ENCODE peak calls at places on chromosomes 4 and X, in eight cellular contexts. M, N, P, U, W, L, T and Y are unnamed samples.

GRCh38 chr4:1297456-1298325 is 8.0 kb downstream of the MAEA start:
- DNase-seq in M (no peak), N (no peak), P (peak; percentile 38), U (no peak), W (peak; percentile 78), L (no peak), T (no peak), Y (no peak)

GRCh38 chrX:1582686-1583437 is 8.5 kb upstream of the AKAP17A start:
- DNase-seq in M (no peak), N (no peak), P (no peak), U (peak; percentile 69), W (peak; percentile 32), L (no peak), T (no peak), Y (no peak)

GRCh38 chrX:132957211-132958085 is 981 bp downstream of the HS6ST2 start:
- DNase-seq in M (no peak), N (no peak), P (peak; percentile 75), U (peak; percentile 6), W (no peak), L (peak; percentile 58), T (no peak), Y (peak; percentile 9)

GRCh38 chr4:4791299-4791798 is 68.1 kb upstream of the MSX1 start:
- DNase-seq in M (no peak), N (peak; percentile 13), P (peak; percentile 37), U (no peak), W (no peak), L (no peak), T (peak; percentile 69), Y (no peak)

GRCh38 chrX:15500497-15500966 is at the start of gene BMX:
- DNase-seq in M (peak; percentile 31), N (no peak), P (peak; percentile 29), U (no peak), W (no peak), L (no peak), T (no peak), Y (no peak)

GRCh38 chr4:73139991-73140390 is 70.5 kb upstream of the COX18 start:
- DNase-seq in M (no peak), N (no peak), P (no peak), U (no peak), W (no peak), L (no peak), T (no peak), Y (no peak)

GRCh38 chr4:148311493-148311892 is 130.7 kb downstream of the NR3C2 start:
- DNase-seq in M (no peak), N (no peak), P (no peak), U (no peak), W (no peak), L (no peak), T (no peak), Y (no peak)

GRCh38 chrX:129523076-129524055 is at the start of gene SMARCA1:
- DNase-seq in M (peak; percentile 28), N (peak; percentile 24), P (peak; percentile 80), U (peak; percentile 79), W (peak; percentile 75), L (peak; percentile 75), T (peak; percentile 75), Y (peak; percentile 17)

GRCh38 chrX:39705299-39705698 is 392.5 kb downstream of the BCOR start:
- DNase-seq in M (peak; percentile 66), N (no peak), P (no peak), U (peak; percentile 61), W (peak; percentile 69), L (peak; percentile 81), T (no peak), Y (peak; percentile 58)

GRCh38 chrX:1466232-1466661 is 13.5 kb upstream of the ASMTL start:
- DNase-seq in M (peak; percentile 9), N (no peak), P (peak; percentile 76), U (no peak), W (peak; percentile 34), L (no peak), T (peak; percentile 62), Y (no peak)

GRCh38 chr4:85411386-85411785 is 63.6 kb upstream of the ARHGAP24 start:
- DNase-seq in M (no peak), N (no peak), P (no peak), U (no peak), W (no peak), L (no peak), T (no peak), Y (no peak)

GRCh38 chr4:45442466-45442865 is 681.4 kb downstream of the GABRG1 start:
- DNase-seq in M (no peak), N (no peak), P (no peak), U (peak; percentile 9), W (peak; percentile 54), L (no peak), T (no peak), Y (no peak)

GRCh38 chrX:125205918-125206665 is 113.6 kb upstream of the TEX13C start:
- DNase-seq in M (no peak), N (peak; percentile 43), P (peak; percentile 8), U (peak; percentile 43), W (peak; percentile 74), L (no peak), T (no peak), Y (no peak)

GRCh38 chrX:41025926-41026325 is 59.3 kb upstream of the USP9X start:
- DNase-seq in M (no peak), N (no peak), P (no peak), U (peak; percentile 36), W (peak; percentile 63), L (no peak), T (no peak), Y (no peak)

GRCh38 chrX:40064055-40064597 is 33.6 kb downstream of the BCOR start:
- DNase-seq in M (no peak), N (no peak), P (peak; percentile 33), U (no peak), W (peak; percentile 77), L (no peak), T (no peak), Y (no peak)

GRCh38 chr4:68724426-68724825 is 54.0 kb upstream of the UGT2B15 start:
- DNase-seq in M (no peak), N (no peak), P (peak; percentile 10), U (no peak), W (no peak), L (no peak), T (no peak), Y (peak; percentile 36)

GRCh38 chr4:6878451-6879059 is 31.1 kb upstream of the TBC1D14 start:
- DNase-seq in M (no peak), N (no peak), P (no peak), U (no peak), W (no peak), L (no peak), T (peak; percentile 47), Y (no peak)

GRCh38 chr4:165766018-165766417 is 107.0 kb upstream of the TLL1 start:
- DNase-seq in M (no peak), N (no peak), P (no peak), U (no peak), W (no peak), L (no peak), T (no peak), Y (no peak)

GRCh38 chr4:42282081-42282901 is 115.0 kb upstream of the SHISA3 start:
- DNase-seq in M (peak; percentile 52), N (peak; percentile 53), P (peak; percentile 25), U (peak; percentile 63), W (peak; percentile 81), L (peak; percentile 24), T (no peak), Y (no peak)

GRCh38 chrX:3370656-3371055 is 24.2 kb upstream of the MXRA5 start:
- DNase-seq in M (no peak), N (no peak), P (no peak), U (no peak), W (no peak), L (no peak), T (no peak), Y (no peak)
- H3K4me3 ChIP-seq in M (no peak overlapping the region), N (no peak overlapping the region), P (no peak overlapping the region), U (no peak overlapping the region), W (no peak overlapping the region), L (no peak overlapping the region), T (no peak overlapping the region), Y (no peak overlapping the region)

GRCh38 chr4:77220841-77221613 is 64.0 kb downstream of the CCNG2 start:
- DNase-seq in M (peak; percentile 24), N (no peak), P (no peak), U (no peak), W (no peak), L (no peak), T (peak; percentile 78), Y (no peak)
- H3K27ac ChIP-seq in M (peak overlapping the region; percentile 41), N (no peak overlapping the region), P (no peak overlapping the region), U (no peak overlapping the region), W (no peak overlapping the region), L (no peak overlapping the region), T (no peak overlapping the region), Y (no peak overlapping the region)

GRCh38 chr4:98928131-98928504 is 815 bp downstream of the EIF4E start:
- DNase-seq in M (peak; percentile 74), N (peak; percentile 58), P (no peak), U (peak; percentile 83), W (peak; percentile 91), L (peak; percentile 60), T (peak; percentile 85), Y (peak; percentile 75)
- TF ChIP-seq CTCF in M (no peak), N (no peak), P (no peak), U (no peak), W (no peak), L (no peak), T (no peak), Y (no peak)

GRCh38 chr4:37358748-37359147 is 114.2 kb downstream of the NWD2 start:
- DNase-seq in M (no peak), N (no peak), P (no peak), U (no peak), W (no peak), L (no peak), T (no peak), Y (no peak)
- H3K4me3 ChIP-seq in M (no peak overlapping the region), N (no peak overlapping the region), P (no peak overlapping the region), U (no peak overlapping the region), W (no peak overlapping the region), L (no peak overlapping the region), T (no peak overlapping the region), Y (no peak overlapping the region)

GRCh38 chr4:76210502-76210901 is 3.1 kb downstream of the SCARB2 start:
- DNase-seq in M (no peak), N (no peak), P (no peak), U (no peak), W (no peak), L (no peak), T (no peak), Y (no peak)
- H3K27ac ChIP-seq in M (peak overlapping the region; percentile 99), N (peak overlapping the region; percentile 87), P (peak overlapping the region; percentile 99), U (no peak overlapping the region), W (no peak overlapping the region), L (peak overlapping the region; percentile 18), T (peak overlapping the region; percentile 14), Y (peak overlapping the region; percentile 98)

DNA sequence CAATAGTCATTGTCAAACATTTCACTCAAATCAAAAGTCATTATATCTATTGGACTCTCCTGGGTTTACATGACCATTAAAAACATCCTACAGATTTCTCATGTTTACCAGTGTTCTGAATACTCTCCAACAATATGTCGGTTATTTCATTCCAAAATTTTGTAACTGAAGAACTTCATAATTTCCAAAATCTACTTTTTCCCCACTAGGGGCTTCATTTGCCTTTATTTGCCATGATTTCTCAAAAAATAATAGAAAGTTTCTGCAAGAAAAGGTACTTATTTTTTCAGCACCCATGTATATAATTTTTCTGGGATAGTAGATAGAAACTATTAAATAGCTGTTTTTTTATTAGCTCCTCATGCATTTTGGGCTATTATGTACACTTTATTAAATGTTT is 49.0 kb downstream of the PRDM5 start:
- DNase-seq in M (no peak), N (no peak), P (no peak), U (no peak), W (no peak), L (no peak), T (no peak), Y (no peak)
- TF ChIP-seq CTCF in M (no peak), N (peak; percentile 23), P (no peak), U (no peak), W (peak; percentile 64), L (no peak), T (no peak), Y (no peak)